ENCODE peak calls at places on chromosomes 5 and 9, in nine cellular contexts. One of them, this sample, is unnamed.

GRCh38 chr9:94005272-94005901 is 50.2 kb upstream of the BARX1 start:
- DNase-seq in uterus: no peak
- DNase-seq in psoas muscle: no peak
- DNase-seq in kidney glomerular epithelial cell: no peak
- DNase-seq in tibial nerve: no peak
- DNase-seq in SJSA1: no peak
- DNase-seq in CD8-positive, alpha-beta T cell: no peak
- DNase-seq in stimulated activated CD4-positive, alpha-beta T cell treated with anti-CD3 and anti-CD28 coated beads, Interleukin-1b, Interleukin-23, amount 100 ng/mL, for 24 hours: no peak
- DNase-seq in aorta: no peak
- DNase-seq in this sample: no peak

GRCh38 chr9:32899181-32899580 is 102.2 kb downstream of the APTX start:
- DNase-seq in uterus: no peak
- DNase-seq in psoas muscle: no peak
- DNase-seq in kidney glomerular epithelial cell: no peak
- DNase-seq in tibial nerve: no peak
- DNase-seq in SJSA1: no peak
- DNase-seq in CD8-positive, alpha-beta T cell: no peak
- DNase-seq in stimulated activated CD4-positive, alpha-beta T cell treated with anti-CD3 and anti-CD28 coated beads, Interleukin-1b, Interleukin-23, amount 100 ng/mL, for 24 hours: no peak
- DNase-seq in aorta: no peak
- DNase-seq in this sample: no peak

GRCh38 chr5:2499917-2500316 is 251.6 kb downstream of the IRX2 start:
- DNase-seq in uterus: no peak
- DNase-seq in psoas muscle: no peak
- DNase-seq in kidney glomerular epithelial cell: no peak
- DNase-seq in tibial nerve: no peak
- DNase-seq in SJSA1: no peak
- DNase-seq in CD8-positive, alpha-beta T cell: no peak
- DNase-seq in stimulated activated CD4-positive, alpha-beta T cell treated with anti-CD3 and anti-CD28 coated beads, Interleukin-1b, Interleukin-23, amount 100 ng/mL, for 24 hours: no peak
- DNase-seq in aorta: no peak
- DNase-seq in this sample: no peak

GRCh38 chr5:125413861-125414260 is 667.4 kb upstream of the ZNF608 start:
- DNase-seq in uterus: no peak
- DNase-seq in psoas muscle: no peak
- DNase-seq in kidney glomerular epithelial cell: peak; percentile 34
- DNase-seq in tibial nerve: no peak
- DNase-seq in SJSA1: no peak
- DNase-seq in CD8-positive, alpha-beta T cell: no peak
- DNase-seq in stimulated activated CD4-positive, alpha-beta T cell treated with anti-CD3 and anti-CD28 coated beads, Interleukin-1b, Interleukin-23, amount 100 ng/mL, for 24 hours: no peak
- DNase-seq in aorta: no peak
- DNase-seq in this sample: no peak

GRCh38 chr5:54740141-54740540 is 222.6 kb downstream of the SNX18 start:
- DNase-seq in uterus: no peak
- DNase-seq in psoas muscle: no peak
- DNase-seq in kidney glomerular epithelial cell: no peak
- DNase-seq in tibial nerve: no peak
- DNase-seq in SJSA1: no peak
- DNase-seq in CD8-positive, alpha-beta T cell: no peak
- DNase-seq in stimulated activated CD4-positive, alpha-beta T cell treated with anti-CD3 and anti-CD28 coated beads, Interleukin-1b, Interleukin-23, amount 100 ng/mL, for 24 hours: no peak
- DNase-seq in aorta: no peak
- DNase-seq in this sample: no peak

GRCh38 chr5:158910782-158911692 is 188.7 kb downstream of the EBF1 start:
- DNase-seq in uterus: no peak
- DNase-seq in psoas muscle: no peak
- DNase-seq in kidney glomerular epithelial cell: peak; percentile 6
- DNase-seq in tibial nerve: no peak
- DNase-seq in SJSA1: no peak
- DNase-seq in CD8-positive, alpha-beta T cell: no peak
- DNase-seq in stimulated activated CD4-positive, alpha-beta T cell treated with anti-CD3 and anti-CD28 coated beads, Interleukin-1b, Interleukin-23, amount 100 ng/mL, for 24 hours: no peak
- DNase-seq in aorta: no peak
- DNase-seq in this sample: no peak

GRCh38 chr5:117337064-117337749 is 762.6 kb upstream of the SEMA6A start:
- DNase-seq in uterus: no peak
- DNase-seq in psoas muscle: no peak
- DNase-seq in kidney glomerular epithelial cell: no peak
- DNase-seq in tibial nerve: no peak
- DNase-seq in SJSA1: no peak
- DNase-seq in CD8-positive, alpha-beta T cell: no peak
- DNase-seq in stimulated activated CD4-positive, alpha-beta T cell treated with anti-CD3 and anti-CD28 coated beads, Interleukin-1b, Interleukin-23, amount 100 ng/mL, for 24 hours: no peak
- DNase-seq in aorta: no peak
- DNase-seq in this sample: no peak

GRCh38 chr5:120717381-120717780 is 253.3 kb downstream of the PRR16 start:
- DNase-seq in uterus: no peak
- DNase-seq in psoas muscle: no peak
- DNase-seq in kidney glomerular epithelial cell: no peak
- DNase-seq in tibial nerve: no peak
- DNase-seq in SJSA1: no peak
- DNase-seq in CD8-positive, alpha-beta T cell: no peak
- DNase-seq in stimulated activated CD4-positive, alpha-beta T cell treated with anti-CD3 and anti-CD28 coated beads, Interleukin-1b, Interleukin-23, amount 100 ng/mL, for 24 hours: no peak
- DNase-seq in aorta: no peak
- DNase-seq in this sample: no peak

GRCh38 chr5:122195784-122196394 is 66.5 kb downstream of the ZNF474 start:
- DNase-seq in uterus: peak; percentile 25
- DNase-seq in psoas muscle: no peak
- DNase-seq in kidney glomerular epithelial cell: peak; percentile 81
- DNase-seq in tibial nerve: no peak
- DNase-seq in SJSA1: peak; percentile 56
- DNase-seq in CD8-positive, alpha-beta T cell: no peak
- DNase-seq in stimulated activated CD4-positive, alpha-beta T cell treated with anti-CD3 and anti-CD28 coated beads, Interleukin-1b, Interleukin-23, amount 100 ng/mL, for 24 hours: no peak
- DNase-seq in aorta: no peak
- DNase-seq in this sample: peak; percentile 65

GRCh38 chr9:137391411-137391754 is 31.6 kb downstream of the EXD3 start:
- DNase-seq in uterus: no peak
- DNase-seq in psoas muscle: no peak
- DNase-seq in kidney glomerular epithelial cell: no peak
- DNase-seq in tibial nerve: no peak
- DNase-seq in SJSA1: no peak
- DNase-seq in CD8-positive, alpha-beta T cell: no peak
- DNase-seq in stimulated activated CD4-positive, alpha-beta T cell treated with anti-CD3 and anti-CD28 coated beads, Interleukin-1b, Interleukin-23, amount 100 ng/mL, for 24 hours: no peak
- DNase-seq in aorta: no peak
- DNase-seq in this sample: peak; percentile 28

This sample was measured in ovary.